ENCODE peak calls at places on chromosomes 4 and X, in four cellular contexts. S is AG09309; W is stimulated activated CD4-positive, alpha-beta T cell treated with anti-CD3 and anti-CD28 coated beads, TNF-alpha, amount 100 ng/mL, for 48 hours; N is memory B cell. U is an unnamed sample.

GRCh38 chr4:121049072-121049599 is 23.2 kb downstream of the NDNF start:
- DNase-seq in S (no peak), W (no peak), N (no peak), U (no peak)

GRCh38 chr4:6674500-6675149 is 19.1 kb upstream of the S100P start:
- DNase-seq in S (no peak), W (no peak), N (peak; percentile 34), U (no peak)

GRCh38 chr4:25590171-25590570 is 65.5 kb upstream of the SLC34A2 start:
- DNase-seq in S (no peak), W (no peak), N (no peak), U (no peak)

GRCh38 chr4:25161599-25161960 is 1.3 kb upstream of the SEPSECS start:
- DNase-seq in S (no peak), W (no peak), N (no peak), U (no peak)

GRCh38 chrX:21905976-21906375 is 34.5 kb upstream of the SMS start:
- DNase-seq in S (no peak), W (no peak), N (no peak), U (no peak)

GRCh38 chrX:1394731-1395501 is 3.0 kb upstream of the SLC25A6 start:
- DNase-seq in S (no peak), W (no peak), N (no peak), U (no peak)

GRCh38 chr4:35138449-35138848 is 1105.9 kb downstream of the ARAP2 start:
- DNase-seq in S (no peak), W (no peak), N (no peak), U (no peak)

GRCh38 chr4:127403523-127404084 is 229.2 kb upstream of the INTU start:
- DNase-seq in S (no peak), W (no peak), N (no peak), U (no peak)

GRCh38 chr4:99117876-99118693 is 26.0 kb downstream of the ADH4 start:
- DNase-seq in S (no peak), W (no peak), N (no peak), U (no peak)

GRCh38 chr4:133377286-133377685 is 228.2 kb downstream of the PCDH10 start:
- DNase-seq in S (no peak), W (no peak), N (no peak), U (no peak)

GRCh38 chr4:113003841-113004240 is 45.6 kb upstream of the ANK2 start:
- DNase-seq in S (no peak), W (no peak), N (no peak), U (no peak)

GRCh38 chr4:734075-734474 is 28.4 kb downstream of the PCGF3 start:
- DNase-seq in S (no peak), W (no peak), N (no peak), U (no peak)

GRCh38 chr4:168318266-168318895 is at the start of gene DDX60:
- DNase-seq in S (no peak), W (peak; percentile 53), N (peak; percentile 75), U (peak; percentile 37)

GRCh38 chrX:131812847-131813825 is 210.0 kb upstream of the STK26 start:
- DNase-seq in S (peak; percentile 70), W (peak; percentile 32), N (peak; percentile 88), U (no peak)

GRCh38 chr4:8060632-8061031 is 98.0 kb downstream of the ABLIM2 start:
- DNase-seq in S (no peak), W (no peak), N (no peak), U (no peak)